ENCODE peak calls at places on chromosome 21, in four cellular contexts. Z is dorsolateral prefrontal cortex, J is thoracic aorta, K is glutamatergic neuron. T is an unnamed sample.

GRCh38 chr21:21179619-21180336 is 181.6 kb downstream of the NCAM2 start:
- DNase-seq in Z (no peak), J (no peak), K (no peak), T (no peak)

GRCh38 chr21:41813226-41813625 is 46.4 kb upstream of the RIPK4 start:
- DNase-seq in Z (no peak), J (no peak), K (no peak), T (no peak)

GRCh38 chr21:18711662-18712061 is 308.1 kb upstream of the TMPRSS15 start:
- DNase-seq in Z (no peak), J (no peak), K (no peak), T (no peak)

GRCh38 chr21:18550361-18550760 is 146.8 kb upstream of the TMPRSS15 start:
- DNase-seq in Z (no peak), J (no peak), K (no peak), T (no peak)

GRCh38 chr21:42319368-42319767 is 4.2 kb upstream of the TFF3 start:
- DNase-seq in Z (peak; percentile 23), J (no peak), K (no peak), T (peak; percentile 47)

GRCh38 chr21:46421191-46421750 is 37.4 kb upstream of the DIP2A start:
- DNase-seq in Z (no peak), J (no peak), K (no peak), T (no peak)

GRCh38 chr21:46100020-46100419 is 2.1 kb downstream of the COL6A2 start:
- DNase-seq in Z (no peak), J (no peak), K (no peak), T (no peak)

GRCh38 chr21:26042181-26042876 is 128.2 kb downstream of the APP start:
- DNase-seq in Z (no peak), J (no peak), K (no peak), T (no peak)

GRCh38 chr21:42375141-42375905 is 9.0 kb upstream of the TFF1 start:
- DNase-seq in Z (no peak), J (no peak), K (no peak), T (no peak)

GRCh38 chr21:40902993-40903392 is 56.0 kb upstream of the DSCAM start:
- DNase-seq in Z (no peak), J (no peak), K (no peak), T (no peak)

GRCh38 chr21:30444204-30444603 is 4.1 kb downstream of the KRTAP15-1 start:
- DNase-seq in Z (no peak), J (no peak), K (no peak), T (no peak)

GRCh38 chr21:42609806-42610205 is 43.6 kb upstream of the PDE9A start:
- DNase-seq in Z (no peak), J (no peak), K (no peak), T (no peak)

GRCh38 chr21:42411891-42412635 is 8.4 kb downstream of the UBASH3A start:
- DNase-seq in Z (no peak), J (no peak), K (peak; percentile 39), T (no peak)

GRCh38 chr21:40335689-40336088 is 468.5 kb downstream of the PCP4 start:
- DNase-seq in Z (no peak), J (no peak), K (no peak), T (no peak)

GRCh38 chr21:46377789-46378188 is 53.8 kb downstream of the PCNT start:
- DNase-seq in Z (no peak), J (no peak), K (no peak), T (no peak)

GRCh38 chr21:42306366-42307035 is 8.7 kb downstream of the TFF3 start:
- DNase-seq in Z (no peak), J (no peak), K (peak; percentile 62), T (no peak)

GRCh38 chr21:42039470-42039901 is 29.3 kb upstream of the ZBTB21 start:
- DNase-seq in Z (no peak), J (no peak), K (no peak), T (no peak)

GRCh38 chr21:42781150-42781980 is 98.0 kb downstream of the WDR4 start:
- DNase-seq in Z (no peak), J (no peak), K (peak; percentile 68), T (no peak)

GRCh38 chr21:15992171-15992570 is 262.4 kb downstream of the USP25 start:
- DNase-seq in Z (no peak), J (no peak), K (no peak), T (no peak)

GRCh38 chr21:44989943-44990780 is 50.3 kb downstream of the SLX9 start:
- DNase-seq in Z (no peak), J (no peak), K (peak; percentile 24), T (no peak)

GRCh38 chr21:44990921-44991320 is 51.1 kb downstream of the SLX9 start:
- DNase-seq in Z (no peak), J (no peak), K (peak; percentile 12), T (no peak)

GRCh38 chr21:44993321-44994015 is 53.6 kb downstream of the SLX9 start:
- DNase-seq in Z (no peak), J (no peak), K (peak; percentile 24), T (no peak)

GRCh38 chr21:44992608-44993031 is 52.8 kb downstream of the SLX9 start:
- DNase-seq in Z (no peak), J (no peak), K (peak; percentile 10), T (no peak)

GRCh38 chr21:44991538-44992483 is 52.0 kb downstream of the SLX9 start:
- DNase-seq in Z (no peak), J (no peak), K (peak; percentile 16), T (no peak)
- TF ChIP-seq CTCF in Z (no peak), J (no peak), K (no peak), T (no peak)

GRCh38 chr21:39150316-39150715 is 32.9 kb downstream of the PSMG1 start:
- DNase-seq in Z (no peak), J (no peak), K (no peak), T (no peak)

GRCh38 chr21:39155578-39155977 is 27.7 kb downstream of the PSMG1 start:
- DNase-seq in Z (no peak), J (no peak), K (no peak), T (no peak)

GRCh38 chr21:39156024-39156423 is 27.2 kb downstream of the PSMG1 start:
- DNase-seq in Z (no peak), J (no peak), K (no peak), T (no peak)

GRCh38 chr21:39153842-39154241 is 29.4 kb downstream of the PSMG1 start:
- DNase-seq in Z (no peak), J (no peak), K (no peak), T (no peak)

DNA sequence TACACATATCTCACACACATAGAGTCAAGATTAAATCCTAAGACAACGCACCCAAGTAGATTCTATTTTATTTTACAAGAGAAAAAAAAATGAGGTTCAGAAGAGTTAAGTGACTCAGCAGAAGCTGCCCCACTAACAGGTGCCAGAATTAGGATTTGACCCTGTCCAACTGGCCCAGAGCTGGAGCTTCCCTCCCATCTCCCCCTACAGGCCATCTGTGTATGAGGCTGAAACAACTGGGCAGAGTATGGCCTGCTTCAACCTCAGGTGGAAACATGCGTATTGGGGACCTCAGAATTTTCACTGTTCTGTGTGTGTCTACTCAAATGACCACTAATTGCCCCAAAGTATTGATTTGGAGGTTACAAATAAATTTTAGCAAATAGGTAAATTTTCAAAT is 29.9 kb downstream of the PSMG1 start:
- DNase-seq in Z (no peak), J (no peak), K (no peak), T (no peak)
- TF ChIP-seq CTCF in Z (no peak), J (no peak), K (peak; percentile 57), T (no peak)

GRCh38 chr21:17146426-17146825 is 366.4 kb upstream of the CXADR start:
- DNase-seq in Z (no peak), J (no peak), K (no peak), T (no peak)
- TF ChIP-seq CTCF in Z (no peak), J (no peak), K (no peak), T (no peak)

DNA sequence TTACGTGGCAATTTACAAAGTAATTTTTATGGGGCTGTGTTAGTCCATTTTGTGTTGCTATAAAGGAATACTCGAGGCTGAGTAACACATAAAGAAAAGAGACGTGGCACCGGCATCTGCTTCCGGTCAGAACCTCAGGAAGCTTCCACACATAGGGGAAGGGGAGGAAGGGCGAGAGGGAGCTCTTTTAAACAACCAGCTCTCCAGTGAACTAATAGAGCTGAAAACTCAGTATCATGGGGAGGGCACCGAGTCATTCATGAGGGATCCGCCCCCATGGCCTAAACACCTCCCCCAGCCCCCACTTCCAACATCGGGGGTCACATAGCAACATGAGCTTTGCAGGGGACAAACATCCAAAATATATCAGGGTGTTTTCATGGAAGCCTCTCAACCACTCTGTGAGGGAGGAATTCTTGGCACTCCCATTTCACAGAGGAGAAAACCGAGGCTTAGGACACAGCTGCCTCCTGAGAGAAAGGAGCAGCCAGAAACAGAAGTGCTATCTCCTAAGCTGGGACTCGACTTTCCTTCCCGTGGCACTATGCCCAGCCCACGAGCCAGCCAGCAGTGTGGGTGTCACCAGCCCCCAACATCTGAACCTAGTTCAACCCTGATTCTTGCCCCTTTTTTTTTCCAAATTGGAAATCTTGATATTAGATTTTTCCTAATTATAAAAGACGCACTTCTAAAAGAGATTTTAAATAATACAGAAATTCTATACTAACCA is 29.1 kb downstream of the MIS18A start:
- DNase-seq in Z (no peak), J (no peak), K (no peak), T (no peak)
- TF ChIP-seq CTCF in Z (no peak), J (no peak), K (no peak), T (no peak)

GRCh38 chr21:37909936-37910335 is 6.3 kb downstream of the KCNJ6 start:
- DNase-seq in Z (no peak), J (no peak), K (no peak), T (no peak)
- TF ChIP-seq CTCF in Z (no peak), J (no peak), K (peak; percentile 40), T (no peak)

GRCh38 chr21:28793043-28793442 is 199.6 kb downstream of the LTN1 start:
- DNase-seq in Z (no peak), J (no peak), K (no peak), T (no peak)
- TF ChIP-seq CTCF in Z (peak; percentile 28), J (peak; percentile 39), K (no peak), T (no peak)

GRCh38 chr21:43811262-43812105 is 22.1 kb downstream of the RRP1 start:
- DNase-seq in Z (no peak), J (no peak), K (no peak), T (no peak)
- TF ChIP-seq CTCF in Z (no peak), J (no peak), K (no peak), T (no peak)

GRCh38 chr21:23725576-23725975 is 1881.7 kb downstream of the MRPL39 start:
- DNase-seq in Z (no peak), J (no peak), K (no peak), T (no peak)
- TF ChIP-seq CTCF in Z (no peak), J (no peak), K (peak; percentile 35), T (no peak)

DNA sequence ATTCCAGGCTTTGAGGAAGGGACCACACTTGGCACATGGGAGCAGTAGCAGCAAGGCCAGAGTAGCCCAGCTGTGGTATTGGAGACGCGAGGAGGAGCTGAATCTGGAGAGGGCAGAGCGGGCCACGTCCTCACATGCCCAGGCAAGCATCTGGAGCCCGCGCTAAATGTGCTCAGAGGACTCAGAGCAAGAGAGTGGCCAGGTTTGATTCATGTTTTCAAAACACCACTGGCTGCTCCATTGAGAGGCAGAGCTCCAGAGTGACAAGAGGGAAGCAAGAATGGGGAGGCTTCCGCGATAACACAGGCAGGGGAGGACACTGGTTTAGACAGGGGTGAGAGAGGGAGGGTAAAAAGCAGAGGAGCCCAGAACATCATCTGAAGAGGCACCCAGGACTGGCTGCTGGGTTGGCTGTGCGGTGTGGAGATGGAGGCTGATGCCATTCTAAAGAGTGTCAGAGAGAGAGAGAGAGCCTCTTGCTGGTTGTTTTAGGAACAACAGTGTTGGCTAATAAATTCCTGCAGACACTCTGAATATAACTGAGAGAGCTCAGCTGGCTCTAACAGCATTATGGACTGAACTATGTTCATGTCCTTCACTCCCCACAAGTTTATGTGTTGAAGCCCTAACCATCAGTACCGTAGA is 32.3 kb downstream of the RCAN1 start:
- DNase-seq in Z (no peak), J (no peak), K (no peak), T (peak; percentile 64)
- TF ChIP-seq CTCF in Z (peak; percentile 22), J (peak; percentile 46), K (no peak), T (peak; percentile 33)

GRCh38 chr21:27674037-27674436 is 707.1 kb upstream of the ADAMTS5 start:
- DNase-seq in Z (no peak), J (no peak), K (no peak), T (no peak)
- TF ChIP-seq CTCF in Z (no peak), J (no peak), K (no peak), T (no peak)

T was measured in GM10248.